ENCODE peak calls at places on chromosomes 1 and 21, in five cellular contexts. S is K562, A is astrocyte, E is HCT116, N is fibroblast of lung. P is an unnamed sample.
A peak's percentile ranks its signal among the peaks of the same experiment; 100 is the strongest.

GRCh38 chr1:224175615-224176014 is 7.4 kb upstream of the DEGS1 start:
- DNase-seq in S (no peak), A (no peak), E (no peak), N (peak; percentile 19), P (peak; percentile 85)

GRCh38 chr1:151516031-151516511 is 4.9 kb downstream of the CGN start:
- DNase-seq in S (no peak), A (no peak), E (no peak), N (peak; percentile 17), P (peak; percentile 76)

GRCh38 chr1:230120949-230121381 is 53.9 kb downstream of the GALNT2 start:
- DNase-seq in S (peak; percentile 56), A (no peak), E (peak; percentile 10), N (no peak), P (peak; percentile 74)

GRCh38 chr1:93707956-93708355 is 26.3 kb upstream of the BCAR3 start:
- DNase-seq in S (no peak), A (no peak), E (no peak), N (no peak), P (no peak)

GRCh38 chr1:1264026-1264425 is 9.6 kb downstream of the UBE2J2 start:
- DNase-seq in S (no peak), A (no peak), E (no peak), N (no peak), P (no peak)

GRCh38 chr1:209845405-209845725 is 17.6 kb downstream of the UTP25 start:
- DNase-seq in S (no peak), A (no peak), E (no peak), N (peak; percentile 29), P (no peak)

GRCh38 chr1:179385510-179385909 is 19.7 kb downstream of the AXDND1 start:
- DNase-seq in S (no peak), A (no peak), E (no peak), N (no peak), P (no peak)

GRCh38 chr1:35882945-35883680 is at the start of gene AGO1:
- DNase-seq in S (peak; percentile 99), A (peak; percentile 68), E (peak; percentile 82), N (peak; percentile 86), P (peak; percentile 96)

GRCh38 chr21:44571844-44572782 is 1.4 kb upstream of the KRTAP10-4 start:
- DNase-seq in S (no peak), A (no peak), E (no peak), N (no peak), P (no peak)

DNA sequence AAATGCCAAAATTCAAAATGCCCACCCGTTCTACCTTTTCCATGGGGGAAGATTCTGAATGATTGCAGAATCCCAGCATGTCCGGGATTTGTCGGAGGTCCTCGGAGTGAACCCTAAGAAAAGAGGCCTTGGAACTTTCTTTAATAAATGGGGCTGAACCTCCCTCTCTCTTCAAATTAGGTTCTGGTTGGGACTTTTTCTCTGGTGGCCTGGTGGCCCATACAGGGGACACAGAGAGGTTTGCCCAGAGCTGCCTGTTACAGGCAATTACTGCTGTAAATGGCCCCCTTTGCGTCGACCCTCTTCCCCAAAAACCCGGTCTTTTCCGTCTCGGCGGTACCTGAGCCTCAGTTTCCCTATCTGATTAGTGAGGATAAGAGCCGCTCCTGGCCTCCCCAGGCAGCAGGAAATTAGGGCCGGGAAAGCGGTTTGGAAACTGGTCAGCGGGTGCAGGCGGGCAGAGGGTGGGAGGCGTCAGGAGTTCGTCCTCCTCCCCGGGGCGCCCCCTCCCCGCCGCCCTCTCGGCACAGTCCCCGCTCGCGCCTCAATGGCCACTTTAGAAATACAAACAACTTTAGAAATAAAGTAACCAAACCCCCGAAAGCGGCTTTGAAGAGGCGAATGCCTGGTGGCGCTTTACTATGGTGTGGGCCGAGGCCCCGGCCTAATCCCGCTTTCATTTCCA is 15.6 kb downstream of the PAX7 start:
- DNase-seq in S (no peak), A (no peak), E (no peak), N (no peak), P (no peak)
- TF ChIP-seq EZH2 in S (no peak), A (peak; percentile 68), E (no peak), N (no peak), P (peak; percentile 91)

GRCh38 chr1:75136158-75136815 is 2.1 kb downstream of the LHX8 start:
- DNase-seq in S (no peak), A (no peak), E (no peak), N (no peak), P (peak; percentile 76)

GRCh38 chr1:75133754-75134655 is at the start of gene LHX8:
- DNase-seq in S (no peak), A (no peak), E (no peak), N (peak; percentile 9), P (peak; percentile 78)

GRCh38 chr1:75135829-75136142 is 1.6 kb downstream of the LHX8 start:
- DNase-seq in S (no peak), A (peak; percentile 9), E (no peak), N (no peak), P (peak; percentile 53)

GRCh38 chr1:75134939-75135828 is 996 bp downstream of the LHX8 start:
- DNase-seq in S (no peak), A (no peak), E (no peak), N (peak; percentile 5), P (peak; percentile 79)

DNA sequence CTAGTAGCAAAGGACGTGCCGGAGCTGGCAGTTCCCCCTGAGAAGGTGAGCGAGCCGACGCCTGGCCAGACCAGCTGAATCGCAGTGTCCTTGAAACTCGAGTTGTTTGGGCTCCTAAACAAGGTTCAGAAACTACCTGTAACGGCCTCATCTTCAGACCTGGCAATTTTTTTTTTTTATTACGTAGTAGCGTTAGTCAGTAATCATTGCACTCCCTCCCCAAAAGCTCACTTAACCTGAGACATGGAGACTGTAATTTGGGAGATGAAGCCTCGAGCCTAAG is 409 bp downstream of the LHX8 start:
- DNase-seq in S (no peak), A (no peak), E (no peak), N (no peak), P (peak; percentile 46)
- TF ChIP-seq EZH2 in S (peak; percentile 88), A (no peak), E (no peak), N (peak; percentile 43), P (no peak)

DNA sequence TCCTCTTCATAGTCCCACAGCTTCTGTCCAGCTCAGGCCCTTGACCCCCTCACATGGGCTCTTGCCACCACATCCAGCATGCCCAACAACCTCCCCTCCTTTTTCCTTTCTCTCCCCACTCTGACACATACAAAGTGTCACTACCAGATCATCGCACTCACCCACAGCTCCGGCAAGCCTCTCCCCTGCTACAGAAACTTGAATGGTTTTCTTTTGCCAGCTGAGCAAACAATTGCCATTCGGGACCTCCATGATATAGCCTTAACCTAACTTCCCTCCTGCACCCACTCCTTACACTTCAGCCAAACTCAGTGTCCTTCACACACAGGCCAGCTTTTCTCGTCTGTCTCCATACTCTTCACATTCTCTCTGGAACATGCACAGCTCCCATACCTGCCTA is 43.3 kb downstream of the MAB21L3 start:
- DNase-seq in S (no peak), A (no peak), E (no peak), N (no peak), P (no peak)
- TF ChIP-seq EZH2 in S (no peak), A (no peak), E (no peak), N (no peak), P (no peak)

DNA sequence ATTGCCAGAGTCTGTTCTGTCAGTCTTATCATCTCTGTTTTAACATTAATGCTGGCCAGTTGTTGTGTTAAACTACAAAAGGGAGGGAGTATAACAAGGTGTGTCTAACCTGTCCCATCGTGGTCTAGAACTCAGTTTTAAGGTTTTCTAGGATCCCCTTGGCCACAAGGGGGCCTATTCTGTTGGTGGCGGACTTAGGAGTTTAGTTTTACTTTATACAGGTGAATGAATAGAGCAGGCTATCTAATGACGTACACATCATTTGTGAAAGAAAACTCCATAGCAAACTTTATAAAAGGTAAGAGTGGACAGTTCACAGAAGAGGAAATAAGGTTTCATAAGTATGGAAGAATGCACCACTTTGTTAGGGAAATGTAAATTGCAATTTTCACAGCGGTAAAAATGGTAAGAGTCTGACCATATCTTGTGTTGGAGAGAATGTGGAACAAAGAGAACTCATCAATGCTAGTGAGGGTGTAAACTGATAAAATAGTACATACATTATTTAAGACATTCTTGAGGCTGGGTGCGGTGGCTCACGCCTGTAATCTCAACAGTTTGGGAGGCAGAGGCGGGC is 2.5 kb upstream of the ATF6 start:
- DNase-seq in S (peak; percentile 42), A (no peak), E (peak; percentile 75), N (no peak), P (peak; percentile 71)
- TF ChIP-seq EZH2 in S (no peak), A (no peak), E (no peak), N (no peak), P (no peak)

GRCh38 chr1:16233431-16233830 is 3.6 kb downstream of the CPLANE2 start:
- DNase-seq in S (no peak), A (no peak), E (no peak), N (no peak), P (no peak)

GRCh38 chr1:16236091-16236494 is 890 bp downstream of the CPLANE2 start:
- DNase-seq in S (peak; percentile 51), A (no peak), E (peak; percentile 54), N (no peak), P (peak; percentile 66)

GRCh38 chr1:16237343-16237830 is 404 bp upstream of the CPLANE2 start:
- DNase-seq in S (no peak), A (peak; percentile 14), E (no peak), N (peak; percentile 31), P (no peak)

GRCh38 chr1:16235347-16235746 is 1.6 kb downstream of the CPLANE2 start:
- DNase-seq in S (no peak), A (no peak), E (no peak), N (no peak), P (no peak)

DNA sequence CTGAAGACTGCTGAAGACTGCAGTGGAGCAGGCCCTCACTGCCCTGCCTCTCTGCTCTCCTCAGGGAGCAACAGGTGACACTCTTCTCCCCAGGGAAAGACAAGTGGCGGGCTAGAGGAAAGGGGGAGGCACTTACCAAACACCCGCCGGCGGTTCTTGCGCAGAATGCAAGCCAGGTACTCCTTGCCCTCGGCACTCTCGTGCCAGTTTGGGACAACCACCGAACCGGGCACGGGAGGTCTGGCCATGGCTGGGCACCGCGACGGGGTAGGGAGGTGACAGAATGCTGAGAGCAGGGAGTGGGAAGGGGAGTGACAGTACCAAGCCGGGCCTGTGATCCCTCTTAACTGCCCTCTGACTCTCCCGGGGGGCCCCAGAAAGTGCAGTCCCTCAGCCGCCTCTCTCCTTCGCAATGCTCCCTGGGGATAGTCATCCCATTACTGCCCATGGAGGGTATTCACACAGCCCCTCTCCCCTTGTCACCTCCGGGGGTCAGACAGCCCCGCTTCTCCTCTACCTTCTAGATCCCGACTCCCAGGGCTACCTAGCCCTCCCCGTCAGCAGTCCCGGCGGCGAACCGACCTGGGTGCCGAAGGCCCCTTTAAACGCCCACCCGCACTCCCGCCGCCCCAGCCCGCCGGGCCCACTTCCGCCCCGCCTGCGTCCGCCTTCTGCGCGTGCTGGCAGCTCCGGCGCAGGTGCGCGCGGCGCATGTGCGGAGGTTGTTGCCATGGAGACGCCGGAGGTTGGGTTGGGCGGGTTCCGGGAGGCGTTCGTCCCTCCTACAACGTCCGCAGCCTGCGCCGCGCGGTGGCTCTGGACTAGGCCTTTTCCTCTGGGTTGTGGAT is at the start of gene CPLANE2:
- DNase-seq in S (peak; percentile 99), A (peak; percentile 76), E (peak; percentile 81), N (peak; percentile 87), P (peak; percentile 98)
- TF ChIP-seq EZH2 in S (no peak), A (no peak), E (no peak), N (no peak), P (no peak)